ENCODE peak calls at places on chromosome 1, in ten cellular contexts. One of them, this sample, is unnamed.

GRCh38 chr1:173438655-173439054 is 38.5 kb upstream of the PRDX6 start:
- DNase-seq in activated gamma-delta T cell treated with Interleukin-2 at 50 U/mL for 16 hours: no peak
- DNase-seq in T follicular helper cell: no peak
- DNase-seq in left colon: no peak
- DNase-seq in GM12878: no peak
- DNase-seq in dermis microvascular lymphatic vessel endothelial cell: no peak
- DNase-seq in M059J: no peak
- DNase-seq in ELR: no peak
- DNase-seq in EL: no peak
- DNase-seq in activated CD8-positive, alpha-beta memory T cell treated with anti-CD3 and anti-CD28 coated beads for 24 hours: no peak
- DNase-seq in this sample: no peak

GRCh38 chr1:225121095-225121494 is 191.6 kb downstream of the DNAH14 start:
- DNase-seq in T follicular helper cell: no peak
- DNase-seq in activated gamma-delta T cell treated with Interleukin-2 at 50 U/mL for 16 hours: no peak
- DNase-seq in EL: no peak
- DNase-seq in GM12878: no peak
- DNase-seq in M059J: no peak
- DNase-seq in ELR: no peak
- DNase-seq in left colon: no peak
- DNase-seq in dermis microvascular lymphatic vessel endothelial cell: no peak
- DNase-seq in activated CD8-positive, alpha-beta memory T cell treated with anti-CD3 and anti-CD28 coated beads for 24 hours: no peak
- DNase-seq in this sample: no peak

GRCh38 chr1:245894843-245895242 is 612.2 kb downstream of the SMYD3 start:
- DNase-seq in T follicular helper cell: no peak
- DNase-seq in activated CD8-positive, alpha-beta memory T cell treated with anti-CD3 and anti-CD28 coated beads for 24 hours: no peak
- DNase-seq in activated gamma-delta T cell treated with Interleukin-2 at 50 U/mL for 16 hours: no peak
- DNase-seq in M059J: no peak
- DNase-seq in dermis microvascular lymphatic vessel endothelial cell: no peak
- DNase-seq in EL: no peak
- DNase-seq in GM12878: peak
- DNase-seq in left colon: peak
- DNase-seq in ELR: no peak
- DNase-seq in this sample: no peak

GRCh38 chr1:15352122-15352957 is 57.3 kb upstream of the EFHD2 start:
- DNase-seq in M059J: peak
- DNase-seq in dermis microvascular lymphatic vessel endothelial cell: peak
- DNase-seq in EL: peak
- DNase-seq in T follicular helper cell: no peak
- DNase-seq in left colon: peak
- DNase-seq in GM12878: no peak
- DNase-seq in activated CD8-positive, alpha-beta memory T cell treated with anti-CD3 and anti-CD28 coated beads for 24 hours: peak
- DNase-seq in ELR: peak
- DNase-seq in activated gamma-delta T cell treated with Interleukin-2 at 50 U/mL for 16 hours: peak
- DNase-seq in this sample: peak

GRCh38 chr1:25766721-25767436 is 33.1 kb upstream of the SELENON start:
- DNase-seq in activated CD8-positive, alpha-beta memory T cell treated with anti-CD3 and anti-CD28 coated beads for 24 hours: no peak
- DNase-seq in M059J: no peak
- DNase-seq in ELR: no peak
- DNase-seq in EL: no peak
- DNase-seq in activated gamma-delta T cell treated with Interleukin-2 at 50 U/mL for 16 hours: no peak
- DNase-seq in dermis microvascular lymphatic vessel endothelial cell: no peak
- DNase-seq in T follicular helper cell: no peak
- DNase-seq in GM12878: no peak
- DNase-seq in left colon: no peak
- DNase-seq in this sample: no peak

GRCh38 chr1:198584163-198584562 is 43.7 kb upstream of the ATP6V1G3 start:
- DNase-seq in T follicular helper cell: no peak
- DNase-seq in GM12878: no peak
- DNase-seq in EL: no peak
- DNase-seq in dermis microvascular lymphatic vessel endothelial cell: no peak
- DNase-seq in left colon: no peak
- DNase-seq in activated CD8-positive, alpha-beta memory T cell treated with anti-CD3 and anti-CD28 coated beads for 24 hours: no peak
- DNase-seq in M059J: no peak
- DNase-seq in ELR: no peak
- DNase-seq in activated gamma-delta T cell treated with Interleukin-2 at 50 U/mL for 16 hours: no peak
- DNase-seq in this sample: no peak

GRCh38 chr1:67347688-67348472 is 40.2 kb downstream of the IL12RB2 start:
- DNase-seq in T follicular helper cell: no peak
- DNase-seq in EL: peak
- DNase-seq in left colon: no peak
- DNase-seq in ELR: peak
- DNase-seq in activated gamma-delta T cell treated with Interleukin-2 at 50 U/mL for 16 hours: no peak
- DNase-seq in GM12878: no peak
- DNase-seq in M059J: peak
- DNase-seq in activated CD8-positive, alpha-beta memory T cell treated with anti-CD3 and anti-CD28 coated beads for 24 hours: no peak
- DNase-seq in dermis microvascular lymphatic vessel endothelial cell: peak
- DNase-seq in this sample: no peak

GRCh38 chr1:184287001-184287400 is 99.8 kb upstream of the C1orf21 start:
- DNase-seq in ELR: no peak
- DNase-seq in activated gamma-delta T cell treated with Interleukin-2 at 50 U/mL for 16 hours: no peak
- DNase-seq in dermis microvascular lymphatic vessel endothelial cell: no peak
- DNase-seq in EL: no peak
- DNase-seq in T follicular helper cell: no peak
- DNase-seq in activated CD8-positive, alpha-beta memory T cell treated with anti-CD3 and anti-CD28 coated beads for 24 hours: no peak
- DNase-seq in left colon: no peak
- DNase-seq in GM12878: no peak
- DNase-seq in M059J: no peak
- DNase-seq in this sample: no peak

GRCh38 chr1:2009297-2010053 is 5.9 kb upstream of the CFAP74 start:
- DNase-seq in T follicular helper cell: no peak
- DNase-seq in activated CD8-positive, alpha-beta memory T cell treated with anti-CD3 and anti-CD28 coated beads for 24 hours: no peak
- DNase-seq in M059J: no peak
- DNase-seq in GM12878: no peak
- DNase-seq in dermis microvascular lymphatic vessel endothelial cell: no peak
- DNase-seq in activated gamma-delta T cell treated with Interleukin-2 at 50 U/mL for 16 hours: no peak
- DNase-seq in EL: no peak
- DNase-seq in ELR: no peak
- DNase-seq in left colon: no peak
- DNase-seq in this sample: no peak

GRCh38 chr1:91610102-91610501 is 109.5 kb downstream of the CDC7 start:
- DNase-seq in dermis microvascular lymphatic vessel endothelial cell: no peak
- DNase-seq in EL: no peak
- DNase-seq in GM12878: no peak
- DNase-seq in activated CD8-positive, alpha-beta memory T cell treated with anti-CD3 and anti-CD28 coated beads for 24 hours: no peak
- DNase-seq in M059J: no peak
- DNase-seq in ELR: no peak
- DNase-seq in left colon: no peak
- DNase-seq in T follicular helper cell: no peak
- DNase-seq in activated gamma-delta T cell treated with Interleukin-2 at 50 U/mL for 16 hours: no peak
- DNase-seq in this sample: no peak

GRCh38 chr1:20033396-20033795 is 36.6 kb upstream of the PLA2G5 start:
- DNase-seq in activated CD8-positive, alpha-beta memory T cell treated with anti-CD3 and anti-CD28 coated beads for 24 hours: no peak
- DNase-seq in ELR: no peak
- DNase-seq in M059J: no peak
- DNase-seq in left colon: no peak
- DNase-seq in activated gamma-delta T cell treated with Interleukin-2 at 50 U/mL for 16 hours: no peak
- DNase-seq in T follicular helper cell: no peak
- DNase-seq in EL: no peak
- DNase-seq in dermis microvascular lymphatic vessel endothelial cell: no peak
- DNase-seq in GM12878: no peak
- DNase-seq in this sample: no peak

GRCh38 chr1:159939603-159940002 is 5.8 kb downstream of the IGSF9 start:
- DNase-seq in activated CD8-positive, alpha-beta memory T cell treated with anti-CD3 and anti-CD28 coated beads for 24 hours: no peak
- DNase-seq in GM12878: no peak
- DNase-seq in T follicular helper cell: no peak
- DNase-seq in dermis microvascular lymphatic vessel endothelial cell: no peak
- DNase-seq in ELR: no peak
- DNase-seq in left colon: peak
- DNase-seq in activated gamma-delta T cell treated with Interleukin-2 at 50 U/mL for 16 hours: no peak
- DNase-seq in EL: no peak
- DNase-seq in M059J: no peak
- DNase-seq in this sample: no peak

GRCh38 chr1:196056966-196057365 is 551.3 kb downstream of the KCNT2 start:
- DNase-seq in GM12878: no peak
- DNase-seq in EL: no peak
- DNase-seq in activated CD8-positive, alpha-beta memory T cell treated with anti-CD3 and anti-CD28 coated beads for 24 hours: no peak
- DNase-seq in ELR: no peak
- DNase-seq in dermis microvascular lymphatic vessel endothelial cell: no peak
- DNase-seq in M059J: no peak
- DNase-seq in activated gamma-delta T cell treated with Interleukin-2 at 50 U/mL for 16 hours: no peak
- DNase-seq in T follicular helper cell: no peak
- DNase-seq in left colon: no peak
- DNase-seq in this sample: no peak

GRCh38 chr1:228212966-228213844 is 5.4 kb downstream of the OBSCN start:
- DNase-seq in EL: peak
- DNase-seq in GM12878: peak
- DNase-seq in dermis microvascular lymphatic vessel endothelial cell: peak
- DNase-seq in activated CD8-positive, alpha-beta memory T cell treated with anti-CD3 and anti-CD28 coated beads for 24 hours: peak
- DNase-seq in left colon: peak
- DNase-seq in ELR: peak
- DNase-seq in T follicular helper cell: peak
- DNase-seq in activated gamma-delta T cell treated with Interleukin-2 at 50 U/mL for 16 hours: peak
- DNase-seq in M059J: peak
- DNase-seq in this sample: peak

GRCh38 chr1:185816460-185816859 is 82.3 kb downstream of the HMCN1 start:
- DNase-seq in dermis microvascular lymphatic vessel endothelial cell: no peak
- DNase-seq in activated gamma-delta T cell treated with Interleukin-2 at 50 U/mL for 16 hours: no peak
- DNase-seq in left colon: no peak
- DNase-seq in M059J: peak
- DNase-seq in EL: peak
- DNase-seq in ELR: no peak
- DNase-seq in activated CD8-positive, alpha-beta memory T cell treated with anti-CD3 and anti-CD28 coated beads for 24 hours: no peak
- DNase-seq in T follicular helper cell: no peak
- DNase-seq in GM12878: no peak
- DNase-seq in this sample: no peak

GRCh38 chr1:200258447-200259375 is 151.1 kb downstream of the ZNF281 start:
- DNase-seq in activated CD8-positive, alpha-beta memory T cell treated with anti-CD3 and anti-CD28 coated beads for 24 hours: no peak
- DNase-seq in T follicular helper cell: no peak
- DNase-seq in activated gamma-delta T cell treated with Interleukin-2 at 50 U/mL for 16 hours: no peak
- DNase-seq in dermis microvascular lymphatic vessel endothelial cell: peak
- DNase-seq in EL: peak
- DNase-seq in GM12878: no peak
- DNase-seq in ELR: peak
- DNase-seq in M059J: peak
- DNase-seq in left colon: no peak
- DNase-seq in this sample: no peak

GRCh38 chr1:226639631-226640061 is 91.1 kb downstream of the STUM start:
- DNase-seq in activated gamma-delta T cell treated with Interleukin-2 at 50 U/mL for 16 hours: no peak
- DNase-seq in activated CD8-positive, alpha-beta memory T cell treated with anti-CD3 and anti-CD28 coated beads for 24 hours: no peak
- DNase-seq in M059J: no peak
- DNase-seq in left colon: peak
- DNase-seq in ELR: no peak
- DNase-seq in dermis microvascular lymphatic vessel endothelial cell: no peak
- DNase-seq in EL: no peak
- DNase-seq in T follicular helper cell: no peak
- DNase-seq in GM12878: no peak
- DNase-seq in this sample: no peak

GRCh38 chr1:219555031-219555667 is 57.8 kb downstream of the ZC3H11B start:
- DNase-seq in T follicular helper cell: no peak
- DNase-seq in M059J: peak
- DNase-seq in ELR: peak
- DNase-seq in left colon: no peak
- DNase-seq in EL: peak
- DNase-seq in dermis microvascular lymphatic vessel endothelial cell: no peak
- DNase-seq in activated CD8-positive, alpha-beta memory T cell treated with anti-CD3 and anti-CD28 coated beads for 24 hours: no peak
- DNase-seq in activated gamma-delta T cell treated with Interleukin-2 at 50 U/mL for 16 hours: no peak
- DNase-seq in GM12878: no peak
- DNase-seq in this sample: no peak

GRCh38 chr1:19445417-19446342 is 39.7 kb downstream of the CAPZB start:
- DNase-seq in activated gamma-delta T cell treated with Interleukin-2 at 50 U/mL for 16 hours: no peak
- DNase-seq in dermis microvascular lymphatic vessel endothelial cell: peak
- DNase-seq in ELR: peak
- DNase-seq in M059J: peak
- DNase-seq in activated CD8-positive, alpha-beta memory T cell treated with anti-CD3 and anti-CD28 coated beads for 24 hours: no peak
- DNase-seq in GM12878: no peak
- DNase-seq in T follicular helper cell: no peak
- DNase-seq in left colon: no peak
- DNase-seq in EL: peak
- DNase-seq in this sample: no peak

GRCh38 chr1:169711469-169712308 is at the start of gene SELL:
- DNase-seq in GM12878: peak
- DNase-seq in dermis microvascular lymphatic vessel endothelial cell: peak
- DNase-seq in ELR: peak
- DNase-seq in activated gamma-delta T cell treated with Interleukin-2 at 50 U/mL for 16 hours: peak
- DNase-seq in left colon: peak
- DNase-seq in T follicular helper cell: peak
- DNase-seq in EL: peak
- DNase-seq in activated CD8-positive, alpha-beta memory T cell treated with anti-CD3 and anti-CD28 coated beads for 24 hours: peak
- DNase-seq in M059J: peak
- DNase-seq in this sample: peak

GRCh38 chr1:245550702-245551008 is 395.9 kb downstream of the KIF26B start:
- DNase-seq in T follicular helper cell: no peak
- DNase-seq in ELR: no peak
- DNase-seq in M059J: no peak
- DNase-seq in EL: no peak
- DNase-seq in dermis microvascular lymphatic vessel endothelial cell: peak
- DNase-seq in GM12878: no peak
- DNase-seq in left colon: no peak
- DNase-seq in activated gamma-delta T cell treated with Interleukin-2 at 50 U/mL for 16 hours: no peak
- DNase-seq in activated CD8-positive, alpha-beta memory T cell treated with anti-CD3 and anti-CD28 coated beads for 24 hours: no peak
- DNase-seq in this sample: no peak

GRCh38 chr1:202304370-202304769 is 37.4 kb downstream of the UBE2T start:
- DNase-seq in T follicular helper cell: no peak
- DNase-seq in dermis microvascular lymphatic vessel endothelial cell: no peak
- DNase-seq in ELR: no peak
- DNase-seq in M059J: no peak
- DNase-seq in GM12878: no peak
- DNase-seq in activated gamma-delta T cell treated with Interleukin-2 at 50 U/mL for 16 hours: no peak
- DNase-seq in left colon: no peak
- DNase-seq in activated CD8-positive, alpha-beta memory T cell treated with anti-CD3 and anti-CD28 coated beads for 24 hours: no peak
- DNase-seq in EL: no peak
- DNase-seq in this sample: no peak

GRCh38 chr1:221715321-221716169 is 26.3 kb downstream of the DUSP10 start:
- DNase-seq in T follicular helper cell: no peak
- DNase-seq in GM12878: no peak
- DNase-seq in EL: peak
- DNase-seq in M059J: peak
- DNase-seq in ELR: no peak
- DNase-seq in left colon: no peak
- DNase-seq in activated gamma-delta T cell treated with Interleukin-2 at 50 U/mL for 16 hours: no peak
- DNase-seq in activated CD8-positive, alpha-beta memory T cell treated with anti-CD3 and anti-CD28 coated beads for 24 hours: no peak
- DNase-seq in dermis microvascular lymphatic vessel endothelial cell: peak
- DNase-seq in this sample: no peak

GRCh38 chr1:200556005-200556404 is 64.5 kb downstream of the KIF14 start:
- DNase-seq in activated CD8-positive, alpha-beta memory T cell treated with anti-CD3 and anti-CD28 coated beads for 24 hours: no peak
- DNase-seq in M059J: peak
- DNase-seq in T follicular helper cell: no peak
- DNase-seq in GM12878: no peak
- DNase-seq in ELR: peak
- DNase-seq in EL: no peak
- DNase-seq in activated gamma-delta T cell treated with Interleukin-2 at 50 U/mL for 16 hours: no peak
- DNase-seq in dermis microvascular lymphatic vessel endothelial cell: no peak
- DNase-seq in left colon: no peak
- DNase-seq in this sample: no peak

GRCh38 chr1:88877911-88878310 is 13.5 kb downstream of the GTF2B start:
- DNase-seq in GM12878: no peak
- DNase-seq in activated CD8-positive, alpha-beta memory T cell treated with anti-CD3 and anti-CD28 coated beads for 24 hours: no peak
- DNase-seq in ELR: no peak
- DNase-seq in left colon: no peak
- DNase-seq in activated gamma-delta T cell treated with Interleukin-2 at 50 U/mL for 16 hours: no peak
- DNase-seq in T follicular helper cell: no peak
- DNase-seq in dermis microvascular lymphatic vessel endothelial cell: no peak
- DNase-seq in M059J: no peak
- DNase-seq in EL: no peak
- DNase-seq in this sample: no peak

GRCh38 chr1:161678510-161678909 is 15.6 kb downstream of the FCGR2B start:
- DNase-seq in activated CD8-positive, alpha-beta memory T cell treated with anti-CD3 and anti-CD28 coated beads for 24 hours: no peak
- DNase-seq in EL: no peak
- DNase-seq in left colon: no peak
- DNase-seq in GM12878: no peak
- DNase-seq in activated gamma-delta T cell treated with Interleukin-2 at 50 U/mL for 16 hours: no peak
- DNase-seq in T follicular helper cell: no peak
- DNase-seq in dermis microvascular lymphatic vessel endothelial cell: no peak
- DNase-seq in M059J: no peak
- DNase-seq in ELR: no peak
- DNase-seq in this sample: no peak

GRCh38 chr1:66300280-66300973 is 233.5 kb upstream of the SGIP1 start:
- DNase-seq in left colon: no peak
- DNase-seq in T follicular helper cell: no peak
- DNase-seq in activated gamma-delta T cell treated with Interleukin-2 at 50 U/mL for 16 hours: no peak
- DNase-seq in EL: peak
- DNase-seq in GM12878: no peak
- DNase-seq in ELR: no peak
- DNase-seq in M059J: no peak
- DNase-seq in activated CD8-positive, alpha-beta memory T cell treated with anti-CD3 and anti-CD28 coated beads for 24 hours: no peak
- DNase-seq in dermis microvascular lymphatic vessel endothelial cell: no peak
- DNase-seq in this sample: no peak

GRCh38 chr1:32769524-32770220 is 47.5 kb downstream of the YARS1 start:
- DNase-seq in T follicular helper cell: no peak
- DNase-seq in GM12878: no peak
- DNase-seq in EL: peak
- DNase-seq in activated CD8-positive, alpha-beta memory T cell treated with anti-CD3 and anti-CD28 coated beads for 24 hours: no peak
- DNase-seq in ELR: peak
- DNase-seq in M059J: peak
- DNase-seq in left colon: no peak
- DNase-seq in activated gamma-delta T cell treated with Interleukin-2 at 50 U/mL for 16 hours: no peak
- DNase-seq in dermis microvascular lymphatic vessel endothelial cell: peak
- DNase-seq in this sample: no peak